ENCODE peak calls at places on chromosomes 11 and 22, in seven cellular contexts. F, Q, O, V, A, K and P are unnamed samples.

GRCh38 chr11:119284344-119285157 is 32.4 kb downstream of the MCAM start:
- DNase-seq in Q (no peak), F (no peak), K (no peak), A (peak), V (peak), O (no peak), P (no peak)

GRCh38 chr11:76861490-76861953 is 804 bp downstream of the ACER3 start:
- DNase-seq in Q (no peak), A (no peak), O (no peak), F (no peak), V (no peak), K (no peak), P (no peak)

GRCh38 chr22:38114484-38115398 is 4.3 kb upstream of the BAIAP2L2 start:
- DNase-seq in V (peak), K (peak), A (peak), F (peak), O (peak), Q (peak), P (peak)

GRCh38 chr11:113690619-113691569 is 15.2 kb downstream of the TMPRSS5 start:
- DNase-seq in F (no peak), K (peak), A (peak), V (peak), Q (no peak), O (no peak), P (peak)

GRCh38 chr22:43881091-43882061 is 10.4 kb downstream of the PNPLA5 start:
- DNase-seq in V (no peak), A (no peak), O (no peak), K (no peak), Q (no peak), F (no peak), P (no peak)

GRCh38 chr11:8069771-8070170 is 11.2 kb upstream of the TUB start:
- DNase-seq in K (no peak), V (no peak), Q (no peak), O (peak), A (no peak), F (no peak), P (no peak)

GRCh38 chr22:29722151-29722550 is 2.3 kb downstream of the CABP7 start:
- DNase-seq in A (peak), K (no peak), Q (no peak), O (no peak), V (no peak), F (no peak), P (peak)

GRCh38 chr11:2562181-2562581 is 117.4 kb downstream of the KCNQ1 start:
- DNase-seq in F (no peak), A (peak), V (no peak), O (no peak), Q (no peak), K (peak), P (no peak)

GRCh38 chr22:33335611-33336279 is 277.6 kb upstream of the SYN3 start:
- DNase-seq in Q (no peak), V (peak), K (no peak), F (no peak), A (no peak), O (no peak), P (no peak)

GRCh38 chr22:39900306-39901227 is at the start of gene GRAP2:
- DNase-seq in V (no peak), K (peak), F (no peak), Q (no peak), A (no peak), O (no peak), P (no peak)

GRCh38 chr11:77374108-77374507 is 72.6 kb upstream of the GDPD4 start:
- DNase-seq in O (no peak), V (no peak), K (no peak), Q (no peak), A (no peak), F (no peak), P (no peak)

GRCh38 chr11:8720376-8720775 is 37.8 kb downstream of the RPL27A start:
- DNase-seq in Q (no peak), V (no peak), A (no peak), K (no peak), F (no peak), O (no peak), P (no peak)

GRCh38 chr11:58963551-58964075 is 24.3 kb downstream of the GLYATL1 start:
- DNase-seq in Q (no peak), V (peak), O (no peak), K (no peak), A (peak), F (no peak), P (no peak)

GRCh38 chr11:68956142-68956541 is 24.6 kb downstream of the MRGPRD start:
- DNase-seq in V (no peak), O (no peak), K (no peak), A (no peak), F (no peak), Q (no peak), P (no peak)

GRCh38 chr11:69513196-69513595 is 31.7 kb downstream of the LINC01488 start:
- DNase-seq in A (no peak), K (no peak), F (no peak), Q (no peak), O (peak), V (no peak), P (no peak)

GRCh38 chr11:11178671-11179070 is 174.4 kb downstream of the CSNK2A3 start:
- DNase-seq in F (no peak), A (no peak), Q (no peak), V (no peak), K (no peak), O (no peak), P (peak)

GRCh38 chr22:19995611-19996339 is 20.8 kb downstream of the ARVCF start:
- DNase-seq in Q (no peak), V (no peak), K (no peak), A (no peak), F (no peak), O (no peak), P (no peak)

GRCh38 chr22:46245515-46245914 is 4.6 kb downstream of the CDPF1 start:
- DNase-seq in A (peak), K (no peak), O (no peak), V (no peak), F (no peak), Q (no peak), P (no peak)

GRCh38 chr11:116813170-116813569 is 9.9 kb downstream of the APOA4 start:
- DNase-seq in K (no peak), A (no peak), F (no peak), O (no peak), V (no peak), Q (no peak), P (no peak)

GRCh38 chr11:58060939-58061672 is 30.4 kb downstream of the OR6Q1 start:
- DNase-seq in V (peak), K (no peak), A (no peak), O (no peak), F (no peak), Q (peak), P (no peak)

GRCh38 chr11:61749607-61750217 is 2.7 kb upstream of the MYRF start:
- DNase-seq in Q (no peak), A (no peak), K (no peak), F (no peak), O (no peak), V (no peak), P (no peak)

GRCh38 chr11:129291556-129291955 is 84.1 kb upstream of the BARX2 start:
- DNase-seq in V (no peak), Q (no peak), O (no peak), A (no peak), K (no peak), F (no peak), P (no peak)

GRCh38 chr11:118437046-118437735 is 899 bp downstream of the KMT2A start:
- DNase-seq in Q (no peak), V (peak), O (peak), F (no peak), K (peak), A (peak), P (no peak)

GRCh38 chr11:74090701-74091100 is 80.1 kb downstream of the C2CD3 start:
- DNase-seq in F (no peak), A (peak), O (no peak), Q (no peak), K (no peak), V (peak), P (no peak)

GRCh38 chr22:50696799-50697561 is 24.4 kb downstream of the SHANK3 start:
- DNase-seq in O (no peak), F (peak), K (no peak), Q (no peak), V (no peak), A (no peak), P (peak)

GRCh38 chr11:86245369-86246292 is 1.1 kb downstream of the EED start:
- DNase-seq in A (no peak), V (no peak), F (no peak), K (peak), O (no peak), Q (peak), P (peak)

GRCh38 chr11:37449146-37449545 is 851.1 kb upstream of the RAG2 start:
- DNase-seq in Q (no peak), A (peak), V (peak), F (no peak), K (no peak), O (no peak), P (no peak)

GRCh38 chr22:20979940-20980453 is 2.1 kb upstream of the LZTR1 start:
- DNase-seq in A (no peak), F (no peak), V (no peak), K (no peak), Q (no peak), O (no peak), P (no peak)

GRCh38 chr11:115159122-115159665 is 345.0 kb downstream of the CADM1 start:
- DNase-seq in O (no peak), A (no peak), F (no peak), K (no peak), V (no peak), Q (no peak), P (no peak)

GRCh38 chr22:50079689-50080465 is 5.3 kb downstream of the MLC1 start:
- DNase-seq in V (no peak), Q (no peak), F (no peak), O (peak), A (no peak), K (no peak), P (no peak)

GRCh38 chr22:34798605-34799004 is 267.4 kb upstream of the ISX start:
- DNase-seq in Q (no peak), F (no peak), K (no peak), V (no peak), A (no peak), O (no peak), P (no peak)

GRCh38 chr22:39463931-39464390 is 7.1 kb downstream of the MGAT3 start:
- DNase-seq in F (no peak), A (peak), Q (no peak), V (no peak), O (no peak), K (no peak), P (no peak)

GRCh38 chr22:45904236-45904635 is 72.7 kb downstream of the WNT7B start:
- DNase-seq in K (no peak), F (no peak), O (no peak), Q (no peak), V (no peak), A (peak), P (no peak)

GRCh38 chr11:133011604-133012003 is 520.7 kb downstream of the OPCML start:
- DNase-seq in O (no peak), V (no peak), F (no peak), K (no peak), Q (no peak), A (no peak), P (no peak)

GRCh38 chr11:26983645-26984044 is 10.3 kb upstream of the FIBIN start:
- DNase-seq in Q (no peak), A (no peak), F (no peak), V (no peak), O (no peak), K (no peak), P (no peak)

GRCh38 chr11:64868904-64869570 is 9.4 kb downstream of the EHD1 start:
- DNase-seq in V (peak), A (no peak), Q (no peak), O (peak), K (no peak), F (no peak), P (peak)

GRCh38 chr11:64870893-64871849 is 7.2 kb downstream of the EHD1 start:
- DNase-seq in K (peak), F (no peak), A (no peak), Q (no peak), O (no peak), V (no peak), P (no peak)

GRCh38 chr11:64867748-64868462 is 10.5 kb downstream of the EHD1 start:
- DNase-seq in F (no peak), A (no peak), O (no peak), V (no peak), Q (no peak), K (no peak), P (no peak)

GRCh38 chr11:64870176-64870892 is 8.1 kb downstream of the EHD1 start:
- DNase-seq in Q (no peak), K (peak), F (no peak), O (no peak), V (no peak), A (peak), P (peak)

DNA sequence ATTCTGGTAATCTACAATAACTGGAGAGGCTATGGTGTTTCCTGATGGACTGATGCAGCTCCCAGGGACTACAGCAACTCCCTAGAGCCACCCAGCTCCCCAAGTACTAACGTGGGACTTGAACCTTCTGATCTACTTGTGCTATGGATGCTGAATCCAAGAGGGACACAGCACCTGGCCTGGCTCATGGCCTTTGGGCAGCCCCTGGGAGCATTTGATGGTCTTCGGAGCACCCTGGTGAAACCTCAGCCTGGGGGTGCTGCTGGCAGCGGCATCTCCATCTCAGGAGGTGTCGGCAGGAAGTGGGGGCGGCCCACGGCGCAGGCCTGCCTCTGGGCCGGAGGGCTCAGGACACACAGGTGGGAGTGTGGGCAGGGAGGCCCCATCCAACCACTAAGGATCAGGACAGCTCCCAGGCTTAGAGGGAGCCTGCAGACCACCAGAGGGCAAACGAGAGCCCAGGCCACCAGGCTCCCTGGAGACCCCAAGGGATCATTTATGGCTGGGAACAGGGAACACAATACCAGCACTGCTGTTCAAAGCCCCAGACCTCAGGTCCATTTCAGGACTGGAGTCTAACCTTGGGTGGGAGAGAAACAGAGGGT is 8.7 kb downstream of the EHD1 start:
- DNase-seq in K (no peak), Q (no peak), F (no peak), O (no peak), V (no peak), A (no peak), P (no peak)
- TF ChIP-seq POLR2A in K (no peak), Q (no peak), F (no peak), O (no peak), V (no peak), A (no peak), P (peak)

GRCh38 chr11:794013-794765 is 3.9 kb downstream of the SLC25A22 start:
- DNase-seq in V (no peak), Q (no peak), K (no peak), A (no peak), F (no peak), O (no peak), P (no peak)

GRCh38 chr11:797300-798092 is 585 bp downstream of the SLC25A22 start:
- DNase-seq in K (peak), O (peak), Q (peak), V (peak), A (peak), F (no peak), P (no peak)

GRCh38 chr11:796565-797299 is 1.3 kb downstream of the SLC25A22 start:
- DNase-seq in F (no peak), K (peak), V (no peak), A (no peak), O (no peak), Q (no peak), P (no peak)

GRCh38 chr11:794766-795637 is 3.1 kb downstream of the SLC25A22 start:
- DNase-seq in A (no peak), O (no peak), Q (no peak), F (no peak), V (no peak), K (peak), P (no peak)

GRCh38 chr11:795638-796564 is 2.2 kb downstream of the SLC25A22 start:
- DNase-seq in V (no peak), F (no peak), K (peak), A (peak), Q (peak), O (peak), P (peak)
- TF ChIP-seq POLR2A in V (no peak), F (no peak), K (peak), A (no peak), Q (no peak), O (peak), P (peak)

DNA sequence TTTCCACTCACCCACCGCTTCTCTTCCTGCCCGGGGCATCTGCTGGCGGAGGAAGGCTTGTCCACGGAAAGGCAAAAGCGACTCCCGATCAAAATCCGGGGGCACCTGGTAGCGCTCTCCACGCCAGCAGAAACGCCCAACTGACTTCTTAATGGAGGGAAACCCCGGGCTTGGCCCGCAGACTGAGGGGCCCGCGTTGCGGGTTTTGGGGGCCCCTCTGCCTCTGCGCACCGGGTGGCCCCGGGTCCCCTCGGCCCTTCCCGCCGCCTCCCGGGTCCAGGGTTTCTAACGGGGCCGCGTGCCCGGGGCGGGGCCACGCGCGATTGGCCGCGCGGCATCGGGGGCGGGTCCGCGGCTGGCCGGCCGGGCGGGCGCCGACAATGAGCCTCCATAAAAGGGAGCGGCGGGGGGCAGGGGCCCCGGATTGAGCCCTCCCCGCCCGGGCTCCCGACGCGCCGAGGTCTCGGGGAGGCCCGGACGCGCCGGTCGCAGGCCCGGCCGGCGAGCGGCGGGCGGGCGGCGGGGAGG is at the start of gene SPINDOC:
- DNase-seq in V (peak), A (peak), F (no peak), K (peak), O (peak), Q (peak), P (peak)
- TF ChIP-seq POLR2A in V (peak), A (peak), F (no peak), K (no peak), O (peak), Q (no peak), P (peak)

GRCh38 chr11:65181569-65182257 is at the start of gene CAPN1:
- DNase-seq in Q (peak), F (peak), V (peak), K (peak), A (peak), O (peak), P (peak)
- TF ChIP-seq POLR2A in Q (no peak), F (no peak), V (peak), K (no peak), A (no peak), O (no peak), P (peak)